ENCODE peak calls at places on chromosomes 16 and 17, in four cellular contexts. O is K562, N is endothelial cell of umbilical vein, W is GM12878. G is an unnamed sample.

GRCh38 chr17:47701603-47702002 is 7.6 kb downstream of the TBKBP1 start:
- DNase-seq in N (no peak), O (peak; percentile 53), W (no peak), G (no peak)

GRCh38 chr17:2054740-2055493 is at the start of gene HIC1:
- DNase-seq in W (no peak), O (peak; percentile 51), N (peak; percentile 75), G (peak; percentile 73)

GRCh38 chr17:79923974-79924638 is 84.9 kb upstream of the CBX4 start:
- DNase-seq in W (no peak), O (peak; percentile 74), N (peak; percentile 28), G (peak; percentile 12)

GRCh38 chr17:48335858-48336500 is 94.0 kb downstream of the SKAP1 start:
- DNase-seq in N (peak; percentile 87), W (peak; percentile 37), O (peak; percentile 14), G (peak; percentile 71)

GRCh38 chr16:30949655-30950515 is 1.0 kb downstream of the ORAI3 start:
- DNase-seq in W (peak; percentile 71), N (peak; percentile 50), O (peak; percentile 69), G (peak; percentile 80)

GRCh38 chr17:73365203-73365933 is 53.6 kb upstream of the CDC42EP4 start:
- DNase-seq in W (no peak), N (no peak), O (no peak), G (no peak)

GRCh38 chr17:35684046-35684802 is 47.2 kb upstream of the RASL10B start:
- DNase-seq in W (no peak), O (no peak), N (peak; percentile 6), G (peak; percentile 65)

GRCh38 chr16:65414284-65414984 is 292.6 kb upstream of the CDH11 start:
- DNase-seq in N (peak; percentile 18), O (no peak), W (no peak), G (peak; percentile 87)

GRCh38 chr16:23323224-23324030 is 21.3 kb downstream of the SCNN1B start:
- DNase-seq in O (no peak), N (no peak), W (peak; percentile 84), G (no peak)

GRCh38 chr17:76138234-76138895 is 2.7 kb downstream of the FOXJ1 start:
- DNase-seq in O (no peak), N (no peak), W (no peak), G (no peak)

GRCh38 chr16:12303649-12304048 is 327.1 kb downstream of the SNX29 start:
- DNase-seq in N (no peak), W (no peak), O (no peak), G (peak; percentile 17)

GRCh38 chr16:84483882-84484565 is 20.4 kb downstream of the MEAK7 start:
- DNase-seq in N (no peak), O (no peak), W (no peak), G (no peak)

GRCh38 chr16:67917852-67918236 is 13.8 kb downstream of the CTRL start:
- DNase-seq in O (peak; percentile 66), N (no peak), W (no peak), G (peak; percentile 93)

GRCh38 chr17:76142044-76143041 is 1.3 kb upstream of the FOXJ1 start:
- DNase-seq in O (no peak), N (no peak), W (no peak), G (no peak)

GRCh38 chr17:9684955-9685621 is 39.8 kb downstream of the USP43 start:
- DNase-seq in O (no peak), W (no peak), N (no peak), G (no peak)

GRCh38 chr17:6463616-6464445 is 19.6 kb downstream of the PIMREG start:
- DNase-seq in N (no peak), W (no peak), O (no peak), G (no peak)

GRCh38 chr16:920722-921121 is 50.1 kb downstream of the LMF1 start:
- DNase-seq in N (no peak), O (no peak), W (no peak), G (peak; percentile 21)

GRCh38 chr16:4115941-4116327 is 308 bp downstream of the ADCY9 start:
- DNase-seq in O (no peak), W (no peak), N (no peak), G (no peak)

GRCh38 chr17:13437966-13438779 is 163.6 kb downstream of the HS3ST3A1 start:
- DNase-seq in N (no peak), O (no peak), W (no peak), G (no peak)

GRCh38 chr17:44385287-44386181 is 3.9 kb downstream of the ITGA2B start:
- DNase-seq in N (peak; percentile 79), W (no peak), O (peak; percentile 99), G (peak; percentile 55)

GRCh38 chr16:1823821-1824220 is 2.8 kb downstream of the HAGH start:
- DNase-seq in O (peak; percentile 38), N (peak; percentile 58), W (no peak), G (peak; percentile 59)

GRCh38 chr16:12079411-12079965 is 103.0 kb downstream of the SNX29 start:
- DNase-seq in N (no peak), O (no peak), W (no peak), G (no peak)

GRCh38 chr17:5120036-5120435 is 4.2 kb downstream of the USP6 start:
- DNase-seq in O (no peak), N (no peak), W (no peak), G (no peak)

GRCh38 chr17:64626827-64627226 is 35.3 kb downstream of the SMURF2 start:
- DNase-seq in N (no peak), O (no peak), W (no peak), G (no peak)

GRCh38 chr17:64686705-64687104 is 24.6 kb upstream of the SMURF2 start:
- DNase-seq in O (no peak), N (no peak), W (no peak), G (no peak)

GRCh38 chr17:5584383-5584951 is at the start of gene NLRP1:
- DNase-seq in W (peak; percentile 84), N (peak; percentile 95), O (peak; percentile 16), G (peak; percentile 92)

GRCh38 chr16:22402191-22402590 is 27.8 kb upstream of the CDR2 start:
- DNase-seq in W (no peak), N (peak; percentile 58), O (no peak), G (peak; percentile 20)

GRCh38 chr16:75252049-75252864 is 833 bp upstream of the BCAR1 start:
- DNase-seq in N (no peak), W (no peak), O (no peak), G (no peak)

GRCh38 chr17:81090361-81091133 is 55.6 kb downstream of the BAIAP2 start:
- DNase-seq in O (peak; percentile 92), N (no peak), W (no peak), G (no peak)

GRCh38 chr16:80664798-80665197 is 124.0 kb downstream of the DYNLRB2 start:
- DNase-seq in O (no peak), N (no peak), W (no peak), G (no peak)

GRCh38 chr16:80667258-80667560 is 126.4 kb downstream of the DYNLRB2 start:
- DNase-seq in O (no peak), N (no peak), W (no peak), G (no peak)

GRCh38 chr16:80666378-80667257 is 125.8 kb downstream of the DYNLRB2 start:
- DNase-seq in O (no peak), W (no peak), N (no peak), G (no peak)

GRCh38 chr16:80664226-80664625 is 123.4 kb downstream of the DYNLRB2 start:
- DNase-seq in O (no peak), W (no peak), N (no peak), G (no peak)

DNA sequence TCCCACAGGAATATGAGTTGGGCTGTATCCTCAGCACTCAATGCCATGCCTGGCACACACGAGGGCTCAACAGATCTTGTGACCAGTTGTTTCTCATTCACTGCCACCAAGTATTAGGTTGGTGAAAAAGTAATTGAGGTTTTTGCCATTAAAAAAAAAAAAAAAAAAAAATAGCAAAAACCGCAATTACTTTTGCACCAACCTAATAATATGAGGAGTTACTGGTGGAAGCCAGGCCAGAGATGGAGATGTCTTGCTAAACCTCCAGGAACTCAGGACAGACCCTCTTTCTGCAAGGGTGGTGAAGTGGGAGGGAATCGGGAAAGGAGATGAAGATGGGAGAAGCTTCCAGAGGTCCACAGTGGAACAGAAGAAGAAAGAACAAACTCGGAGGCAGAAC is 124.6 kb downstream of the DYNLRB2 start:
- DNase-seq in N (no peak), W (no peak), O (no peak), G (no peak)
- TF ChIP-seq FOS in N (no peak), W (no peak), O (no peak), G (no peak)

DNA sequence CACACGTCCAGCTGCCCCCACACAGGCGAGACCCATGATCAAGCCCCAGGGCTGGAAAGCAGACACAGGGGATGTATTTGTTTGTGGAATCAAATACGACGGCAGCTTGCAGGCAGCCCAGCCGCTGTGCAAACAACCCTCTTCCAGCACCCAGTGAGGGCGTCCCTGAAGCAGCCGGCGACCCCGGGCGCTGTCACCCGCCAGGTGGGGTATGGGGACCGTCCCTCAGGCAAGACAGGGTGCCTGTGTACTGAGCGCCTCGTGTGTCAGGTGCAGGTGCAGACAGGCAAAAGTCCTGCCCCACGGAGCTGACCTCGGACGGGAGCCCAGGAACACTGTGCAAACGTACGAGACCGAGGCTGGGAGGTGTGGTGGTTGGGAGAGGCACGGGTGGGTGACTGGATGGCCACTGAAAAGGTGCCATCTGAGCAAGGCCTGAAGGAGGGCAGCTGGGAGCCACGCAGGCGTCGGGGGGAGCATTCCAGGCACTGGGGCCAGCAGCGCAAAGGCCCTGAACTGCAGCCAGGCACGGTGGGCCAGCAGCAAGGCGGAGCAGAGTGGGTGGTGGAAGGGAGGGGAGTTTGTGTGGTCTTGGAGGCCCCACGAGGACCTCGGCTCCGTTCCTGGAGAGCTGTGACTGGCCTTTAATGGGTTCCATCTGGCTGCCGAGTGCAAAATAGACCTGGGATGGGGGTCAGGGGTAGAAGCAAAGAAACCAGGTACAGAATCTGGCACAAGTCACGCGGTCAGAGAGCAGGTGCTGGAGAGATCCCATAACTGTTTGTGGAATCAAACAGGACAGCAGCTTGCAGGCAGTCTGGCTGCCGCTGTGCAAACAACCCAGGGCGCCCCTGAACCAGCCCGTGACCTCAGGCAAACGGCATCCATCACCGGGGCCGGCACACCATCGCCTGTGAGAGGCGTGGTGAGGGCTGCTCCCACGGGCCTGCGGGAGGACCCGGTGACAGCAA is 48.3 kb downstream of the CBFA2T3 start:
- DNase-seq in N (no peak), O (no peak), W (no peak), G (no peak)
- TF ChIP-seq FOS in N (no peak), O (no peak), W (no peak), G (no peak)

DNA sequence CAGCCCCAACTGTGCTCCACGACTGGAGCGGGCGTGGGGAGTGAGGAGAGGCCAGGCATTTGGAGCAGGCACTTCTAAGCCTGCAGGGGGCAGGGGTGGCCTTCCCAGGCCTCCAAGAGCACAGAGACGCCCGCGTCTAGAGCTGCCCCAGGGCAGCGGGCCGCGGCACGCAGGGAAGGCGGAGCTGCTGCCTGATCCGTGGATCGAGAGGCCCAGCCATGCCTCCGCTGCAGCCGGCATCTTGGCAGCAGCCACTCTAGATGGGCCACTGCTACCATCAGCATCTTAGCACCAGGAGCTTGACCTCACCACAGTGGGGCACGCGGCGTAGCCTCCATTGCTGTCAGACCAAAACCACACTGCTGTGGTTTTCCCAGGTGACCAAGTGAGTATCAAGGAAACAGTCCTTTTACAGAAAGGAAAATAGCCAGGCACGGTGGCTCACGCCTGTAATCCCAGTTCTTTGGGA is 20.4 kb upstream of the WDR45B start:
- DNase-seq in W (no peak), N (no peak), O (peak; percentile 59), G (peak; percentile 44)
- TF ChIP-seq FOS in W (no peak), N (no peak), O (no peak), G (no peak)

GRCh38 chr16:69017036-69017783 is 88.2 kb upstream of the HAS3 start:
- DNase-seq in O (no peak), W (no peak), N (peak; percentile 92), G (peak; percentile 85)
- TF ChIP-seq FOS in O (no peak), W (no peak), N (peak; percentile 91), G (peak; percentile 75)